ENCODE peak calls at places on chromosomes 12 and 14, in seven cellular contexts. One of them, this sample, is unnamed. For H3K36me3, the result is how much of the 10 kb centered on the place peaks cover.

GRCh38 chr14:33406766-33407165 is 468.1 kb downstream of the NPAS3 start:
- DNase-seq in HCT116: no peak
- DNase-seq in OCI-LY7: no peak
- DNase-seq in RWPE2: no peak
- DNase-seq in left ventricle myocardium inferior: no peak
- DNase-seq in gastrocnemius medialis: no peak
- DNase-seq in astrocyte: no peak
- DNase-seq in this sample: no peak

GRCh38 chr12:98592825-98593322 is 612 bp upstream of the SLC25A3 start:
- DNase-seq in HCT116: no peak
- DNase-seq in OCI-LY7: no peak
- DNase-seq in RWPE2: no peak
- DNase-seq in left ventricle myocardium inferior: no peak
- DNase-seq in gastrocnemius medialis: no peak
- DNase-seq in astrocyte: no peak
- DNase-seq in this sample: no peak

GRCh38 chr12:5796171-5797091 is 148.6 kb downstream of the ANO2 start:
- DNase-seq in HCT116: no peak
- DNase-seq in OCI-LY7: peak
- DNase-seq in RWPE2: no peak
- DNase-seq in left ventricle myocardium inferior: peak
- DNase-seq in gastrocnemius medialis: no peak
- DNase-seq in astrocyte: no peak
- DNase-seq in this sample: peak

GRCh38 chr12:8823565-8824300 is 1.3 kb downstream of the A2ML1 start:
- DNase-seq in HCT116: peak
- DNase-seq in OCI-LY7: peak
- DNase-seq in RWPE2: no peak
- DNase-seq in left ventricle myocardium inferior: no peak
- DNase-seq in gastrocnemius medialis: no peak
- DNase-seq in astrocyte: peak
- DNase-seq in this sample: no peak

GRCh38 chr12:52528641-52529143 is 8.5 kb upstream of the KRT5 start:
- DNase-seq in HCT116: no peak
- DNase-seq in OCI-LY7: no peak
- DNase-seq in RWPE2: no peak
- DNase-seq in left ventricle myocardium inferior: no peak
- DNase-seq in gastrocnemius medialis: no peak
- DNase-seq in astrocyte: no peak
- DNase-seq in this sample: no peak

GRCh38 chr14:83463500-83464098 is 1929.9 kb upstream of the SEL1L start:
- DNase-seq in HCT116: no peak
- DNase-seq in OCI-LY7: peak
- DNase-seq in RWPE2: no peak
- DNase-seq in left ventricle myocardium inferior: no peak
- DNase-seq in gastrocnemius medialis: no peak
- DNase-seq in astrocyte: no peak
- DNase-seq in this sample: no peak

GRCh38 chr12:71157601-71158233 is at the start of gene TSPAN8:
- DNase-seq in HCT116: no peak
- DNase-seq in OCI-LY7: no peak
- DNase-seq in RWPE2: no peak
- DNase-seq in left ventricle myocardium inferior: no peak
- DNase-seq in gastrocnemius medialis: peak
- DNase-seq in astrocyte: no peak
- DNase-seq in this sample: no peak

GRCh38 chr12:55724226-55724939 is 4.2 kb downstream of the RDH5 start:
- DNase-seq in HCT116: no peak
- DNase-seq in OCI-LY7: peak
- DNase-seq in RWPE2: no peak
- DNase-seq in left ventricle myocardium inferior: peak
- DNase-seq in gastrocnemius medialis: peak
- DNase-seq in astrocyte: peak
- DNase-seq in this sample: no peak

GRCh38 chr12:16282978-16283377 is 5.5 kb upstream of the SLC15A5 start:
- DNase-seq in HCT116: no peak
- DNase-seq in OCI-LY7: no peak
- DNase-seq in RWPE2: no peak
- DNase-seq in left ventricle myocardium inferior: no peak
- DNase-seq in gastrocnemius medialis: no peak
- DNase-seq in astrocyte: no peak
- DNase-seq in this sample: no peak

GRCh38 chr14:89432226-89432625 is 15.2 kb upstream of the FOXN3 start:
- DNase-seq in HCT116: no peak
- DNase-seq in OCI-LY7: no peak
- DNase-seq in RWPE2: no peak
- DNase-seq in left ventricle myocardium inferior: no peak
- DNase-seq in gastrocnemius medialis: no peak
- DNase-seq in astrocyte: no peak
- DNase-seq in this sample: no peak

GRCh38 chr12:111597731-111598636 is 1.1 kb downstream of the ATXN2 start:
- DNase-seq in HCT116: no peak
- DNase-seq in OCI-LY7: peak
- DNase-seq in RWPE2: peak
- DNase-seq in left ventricle myocardium inferior: peak
- DNase-seq in gastrocnemius medialis: peak
- DNase-seq in astrocyte: no peak
- DNase-seq in this sample: peak

GRCh38 chr14:67461341-67461985 is 27.1 kb downstream of the TMEM229B start:
- DNase-seq in HCT116: no peak
- DNase-seq in OCI-LY7: no peak
- DNase-seq in RWPE2: no peak
- DNase-seq in left ventricle myocardium inferior: no peak
- DNase-seq in gastrocnemius medialis: no peak
- DNase-seq in astrocyte: no peak
- DNase-seq in this sample: no peak

GRCh38 chr12:120539303-120539702 is 5.1 kb downstream of the RNF10 start:
- DNase-seq in HCT116: no peak
- DNase-seq in OCI-LY7: no peak
- DNase-seq in RWPE2: no peak
- DNase-seq in left ventricle myocardium inferior: no peak
- DNase-seq in gastrocnemius medialis: peak
- DNase-seq in astrocyte: peak
- DNase-seq in this sample: no peak
- H3K36me3 ChIP-seq in HCT116: under half
- H3K36me3 ChIP-seq in OCI-LY7: half or more
- H3K36me3 ChIP-seq in RWPE2: under half
- H3K36me3 ChIP-seq in left ventricle myocardium inferior: under half
- H3K36me3 ChIP-seq in gastrocnemius medialis: under half
- H3K36me3 ChIP-seq in astrocyte: under half
- H3K36me3 ChIP-seq in this sample: under half

DNA sequence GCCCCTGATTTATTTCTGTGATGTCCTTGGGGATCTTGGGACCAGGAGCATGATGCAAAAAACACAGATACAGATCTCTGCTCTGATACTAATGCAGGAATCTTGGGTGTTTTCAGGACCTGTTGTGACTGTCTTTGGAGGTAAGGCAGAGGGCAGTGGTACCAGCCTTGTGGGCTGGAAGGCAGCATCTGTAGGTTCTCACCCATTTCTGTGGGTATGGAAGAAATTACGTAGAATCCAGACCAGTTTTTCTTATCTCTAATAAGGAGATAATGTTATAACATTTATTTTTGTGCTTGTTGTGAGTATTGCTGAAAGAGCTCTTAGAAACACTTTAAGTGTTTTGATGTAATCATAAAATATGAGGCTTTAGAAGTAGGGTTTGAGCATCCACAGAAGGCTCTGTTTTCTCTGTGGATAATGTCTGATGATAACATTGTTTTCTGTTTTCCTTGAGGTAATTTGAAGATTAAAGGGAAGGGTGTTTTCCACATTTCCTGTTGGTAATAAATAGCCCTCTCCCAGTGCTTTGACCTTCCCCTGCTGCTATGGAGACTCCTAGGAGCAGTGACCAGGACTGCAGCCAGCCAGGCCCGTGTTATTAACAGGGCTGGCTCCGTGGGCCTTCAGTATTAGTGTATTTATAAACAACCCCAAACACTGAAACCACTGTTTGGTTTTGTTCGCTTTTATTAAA is 9.4 kb upstream of the DCP1B start:
- DNase-seq in HCT116: no peak
- DNase-seq in OCI-LY7: no peak
- DNase-seq in RWPE2: no peak
- DNase-seq in left ventricle myocardium inferior: peak
- DNase-seq in gastrocnemius medialis: no peak
- DNase-seq in astrocyte: no peak
- DNase-seq in this sample: no peak
- TF ChIP-seq CTCF in HCT116: no peak
- TF ChIP-seq CTCF in OCI-LY7: no peak
- TF ChIP-seq CTCF in RWPE2: no peak
- TF ChIP-seq CTCF in left ventricle myocardium inferior: no peak
- TF ChIP-seq CTCF in gastrocnemius medialis: no peak
- TF ChIP-seq CTCF in astrocyte: no peak
- TF ChIP-seq CTCF in this sample: no peak

GRCh38 chr14:24179294-24179960 is 7.5 kb downstream of the REC8 start:
- DNase-seq in HCT116: no peak
- DNase-seq in OCI-LY7: no peak
- DNase-seq in RWPE2: peak
- DNase-seq in left ventricle myocardium inferior: no peak
- DNase-seq in gastrocnemius medialis: no peak
- DNase-seq in astrocyte: no peak
- DNase-seq in this sample: no peak
- H3K36me3 ChIP-seq in HCT116: under half
- H3K36me3 ChIP-seq in OCI-LY7: half or more
- H3K36me3 ChIP-seq in RWPE2: under half
- H3K36me3 ChIP-seq in left ventricle myocardium inferior: half or more
- H3K36me3 ChIP-seq in gastrocnemius medialis: under half
- H3K36me3 ChIP-seq in astrocyte: under half
- H3K36me3 ChIP-seq in this sample: half or more

DNA sequence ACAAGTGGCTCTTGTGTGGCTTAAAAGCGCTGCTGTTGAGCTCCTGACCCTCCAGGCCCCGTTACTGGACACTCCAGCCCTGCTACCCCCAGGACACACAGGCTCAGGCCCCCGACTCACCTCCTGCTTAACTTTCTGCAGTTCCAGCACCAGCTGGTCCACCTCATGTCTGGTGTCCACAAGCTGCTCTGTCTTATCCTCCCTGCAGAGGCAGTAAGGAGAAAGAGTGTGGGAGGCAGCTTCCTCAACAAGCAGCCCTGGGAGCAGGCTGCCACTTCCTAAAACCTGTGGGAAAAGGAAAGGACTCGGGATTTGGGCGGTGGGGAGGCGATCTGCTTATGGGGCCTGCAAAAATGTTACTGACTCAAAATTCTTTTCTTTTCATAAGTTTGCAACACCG is 79.3 kb downstream of the CCDC88C start:
- DNase-seq in HCT116: no peak
- DNase-seq in OCI-LY7: no peak
- DNase-seq in RWPE2: no peak
- DNase-seq in left ventricle myocardium inferior: no peak
- DNase-seq in gastrocnemius medialis: no peak
- DNase-seq in astrocyte: no peak
- DNase-seq in this sample: no peak
- TF ChIP-seq CTCF in HCT116: no peak
- TF ChIP-seq CTCF in OCI-LY7: no peak
- TF ChIP-seq CTCF in RWPE2: no peak
- TF ChIP-seq CTCF in left ventricle myocardium inferior: no peak
- TF ChIP-seq CTCF in gastrocnemius medialis: no peak
- TF ChIP-seq CTCF in astrocyte: no peak
- TF ChIP-seq CTCF in this sample: no peak

This sample was measured in GM06990.